ENCODE peak calls at places on chromosomes 12 and 14, in six cellular contexts. P is EL; W is omental fat pad; J is activated effector memory CD4-positive, alpha-beta T cell treated with Interleukin-2 at 50 U/mL for 16 hours; S is myocyte; E is NCI-H526 treated with DMSO at 0.1 percent for 48 hours. I is an unnamed sample.

GRCh38 chr12:94879542-94879941 is 124.0 kb downstream of the NDUFA12 start:
- DNase-seq in J (no peak), E (no peak), S (peak), W (no peak), P (peak), I (no peak)

GRCh38 chr12:121737421-121737820 is 24.9 kb downstream of the TMEM120B start:
- DNase-seq in E (no peak), P (no peak), J (no peak), S (no peak), W (no peak), I (no peak)

GRCh38 chr14:100048786-100049185 is 16.4 kb upstream of the EVL start:
- DNase-seq in W (no peak), J (no peak), P (no peak), E (no peak), S (no peak), I (no peak)

GRCh38 chr14:21866479-21866878 is 192.9 kb upstream of the OR4E1 start:
- DNase-seq in E (no peak), S (no peak), W (no peak), P (no peak), J (no peak), I (no peak)

GRCh38 chr12:58496411-58496810 is 423.9 kb downstream of the LRIG3 start:
- DNase-seq in W (no peak), E (no peak), J (no peak), P (peak), S (no peak), I (no peak)

GRCh38 chr12:79692860-79693605 is 2.3 kb upstream of the PAWR start:
- DNase-seq in E (no peak), S (no peak), J (no peak), W (no peak), P (no peak), I (no peak)

GRCh38 chr14:89899917-89900680 is 54.4 kb downstream of the EFCAB11 start:
- DNase-seq in E (no peak), J (no peak), S (peak), W (no peak), P (peak), I (no peak)

GRCh38 chr12:67854351-67854750 is 134.9 kb upstream of the IFNG-AS1 start:
- DNase-seq in W (no peak), J (no peak), E (no peak), P (no peak), S (no peak), I (no peak)